ENCODE peak calls at places on chromosomes 16 and 17, in six cellular contexts. One of them, this sample, is unnamed.

GRCh38 chr17:30556374-30557332 is 79.4 kb downstream of the GOSR1 start:
- DNase-seq in AG09319: no peak
- DNase-seq in ascending aorta: no peak
- DNase-seq in pancreas: no peak
- DNase-seq in fibroblast of pulmonary artery: no peak
- DNase-seq in AG04449: no peak
- DNase-seq in this sample: no peak

GRCh38 chr16:79599837-79600635 is 501 bp downstream of the MAF start:
- DNase-seq in fibroblast of pulmonary artery: peak
- DNase-seq in AG09319: no peak
- DNase-seq in ascending aorta: no peak
- DNase-seq in AG04449: no peak
- DNase-seq in pancreas: peak
- DNase-seq in this sample: no peak

GRCh38 chr17:50890675-50891516 is 24.7 kb upstream of the TOB1 start:
- DNase-seq in AG09319: no peak
- DNase-seq in AG04449: no peak
- DNase-seq in pancreas: no peak
- DNase-seq in fibroblast of pulmonary artery: no peak
- DNase-seq in ascending aorta: no peak
- DNase-seq in this sample: no peak

GRCh38 chr16:74909665-74910064 is 75.3 kb downstream of the WDR59 start:
- DNase-seq in AG09319: no peak
- DNase-seq in ascending aorta: no peak
- DNase-seq in fibroblast of pulmonary artery: no peak
- DNase-seq in pancreas: no peak
- DNase-seq in AG04449: no peak
- DNase-seq in this sample: no peak

GRCh38 chr17:35749560-35750412 is 3.3 kb downstream of the GAS2L2 start:
- DNase-seq in AG04449: no peak
- DNase-seq in pancreas: no peak
- DNase-seq in ascending aorta: no peak
- DNase-seq in fibroblast of pulmonary artery: peak
- DNase-seq in AG09319: no peak
- DNase-seq in this sample: no peak

GRCh38 chr16:85573696-85574641 is 39.2 kb upstream of the GSE1 start:
- DNase-seq in pancreas: no peak
- DNase-seq in ascending aorta: no peak
- DNase-seq in AG04449: no peak
- DNase-seq in AG09319: no peak
- DNase-seq in fibroblast of pulmonary artery: peak
- DNase-seq in this sample: no peak

GRCh38 chr17:19306160-19307111 is 56.1 kb downstream of the B9D1 start:
- DNase-seq in ascending aorta: no peak
- DNase-seq in fibroblast of pulmonary artery: no peak
- DNase-seq in pancreas: no peak
- DNase-seq in AG04449: no peak
- DNase-seq in AG09319: no peak
- DNase-seq in this sample: no peak

GRCh38 chr17:17849863-17850373 is 13.1 kb upstream of the SREBF1 start:
- DNase-seq in AG09319: no peak
- DNase-seq in ascending aorta: no peak
- DNase-seq in AG04449: no peak
- DNase-seq in fibroblast of pulmonary artery: peak
- DNase-seq in pancreas: no peak
- DNase-seq in this sample: no peak

GRCh38 chr17:50603340-50603739 is 31.3 kb upstream of the ABCC3 start:
- DNase-seq in fibroblast of pulmonary artery: no peak
- DNase-seq in ascending aorta: no peak
- DNase-seq in AG09319: no peak
- DNase-seq in pancreas: no peak
- DNase-seq in AG04449: no peak
- DNase-seq in this sample: no peak

GRCh38 chr17:51668155-51668962 is 408.0 kb downstream of the UTP18 start:
- DNase-seq in fibroblast of pulmonary artery: no peak
- DNase-seq in pancreas: no peak
- DNase-seq in AG04449: no peak
- DNase-seq in AG09319: no peak
- DNase-seq in ascending aorta: no peak
- DNase-seq in this sample: no peak

GRCh38 chr16:57131351-57131970 is 39.1 kb downstream of the CPNE2 start:
- DNase-seq in fibroblast of pulmonary artery: no peak
- DNase-seq in pancreas: no peak
- DNase-seq in AG04449: no peak
- DNase-seq in ascending aorta: no peak
- DNase-seq in AG09319: no peak
- DNase-seq in this sample: no peak

GRCh38 chr17:19712436-19713004 is 3.9 kb downstream of the SLC47A2 start:
- DNase-seq in AG09319: no peak
- DNase-seq in ascending aorta: no peak
- DNase-seq in fibroblast of pulmonary artery: no peak
- DNase-seq in pancreas: no peak
- DNase-seq in AG04449: no peak
- DNase-seq in this sample: no peak

GRCh38 chr16:52435573-52435972 is 111.4 kb downstream of the TOX3 start:
- DNase-seq in AG09319: no peak
- DNase-seq in AG04449: no peak
- DNase-seq in ascending aorta: no peak
- DNase-seq in pancreas: no peak
- DNase-seq in fibroblast of pulmonary artery: no peak
- DNase-seq in this sample: no peak

GRCh38 chr16:10552998-10553491 is 27.4 kb downstream of the EMP2 start:
- DNase-seq in fibroblast of pulmonary artery: no peak
- DNase-seq in AG04449: no peak
- DNase-seq in pancreas: no peak
- DNase-seq in ascending aorta: peak
- DNase-seq in AG09319: no peak
- DNase-seq in this sample: no peak

GRCh38 chr17:58577696-58578095 is 63.3 kb upstream of the MTMR4 start:
- DNase-seq in ascending aorta: no peak
- DNase-seq in pancreas: peak
- DNase-seq in fibroblast of pulmonary artery: peak
- DNase-seq in AG04449: no peak
- DNase-seq in AG09319: peak
- DNase-seq in this sample: peak

GRCh38 chr17:35341465-35341992 is 31.9 kb downstream of the SLFN11 start:
- DNase-seq in ascending aorta: no peak
- DNase-seq in AG09319: no peak
- DNase-seq in AG04449: no peak
- DNase-seq in pancreas: no peak
- DNase-seq in fibroblast of pulmonary artery: no peak
- DNase-seq in this sample: no peak

GRCh38 chr17:44293509-44294226 is 14.7 kb upstream of the RUNDC3A start:
- DNase-seq in ascending aorta: no peak
- DNase-seq in fibroblast of pulmonary artery: no peak
- DNase-seq in AG09319: no peak
- DNase-seq in AG04449: no peak
- DNase-seq in pancreas: no peak
- DNase-seq in this sample: no peak
- TF ChIP-seq CTCF in ascending aorta: no peak
- TF ChIP-seq CTCF in fibroblast of pulmonary artery: no peak
- TF ChIP-seq CTCF in AG09319: no peak
- TF ChIP-seq CTCF in AG04449: no peak
- TF ChIP-seq CTCF in pancreas: no peak
- TF ChIP-seq CTCF in this sample: no peak

GRCh38 chr17:78558181-78558850 is 18.9 kb downstream of the DNAH17 start:
- DNase-seq in AG04449: no peak
- DNase-seq in fibroblast of pulmonary artery: peak
- DNase-seq in AG09319: no peak
- DNase-seq in pancreas: no peak
- DNase-seq in ascending aorta: no peak
- DNase-seq in this sample: no peak

GRCh38 chr17:78557598-78558039 is 19.6 kb downstream of the DNAH17 start:
- DNase-seq in AG04449: peak
- DNase-seq in fibroblast of pulmonary artery: peak
- DNase-seq in AG09319: no peak
- DNase-seq in ascending aorta: no peak
- DNase-seq in pancreas: no peak
- DNase-seq in this sample: no peak

GRCh38 chr17:78555741-78556401 is 21.3 kb downstream of the DNAH17 start:
- DNase-seq in fibroblast of pulmonary artery: no peak
- DNase-seq in AG09319: no peak
- DNase-seq in AG04449: no peak
- DNase-seq in ascending aorta: no peak
- DNase-seq in pancreas: no peak
- DNase-seq in this sample: no peak

GRCh38 chr17:78559024-78559423 is 18.2 kb downstream of the DNAH17 start:
- DNase-seq in pancreas: no peak
- DNase-seq in ascending aorta: no peak
- DNase-seq in fibroblast of pulmonary artery: no peak
- DNase-seq in AG04449: no peak
- DNase-seq in AG09319: no peak
- DNase-seq in this sample: no peak

DNA sequence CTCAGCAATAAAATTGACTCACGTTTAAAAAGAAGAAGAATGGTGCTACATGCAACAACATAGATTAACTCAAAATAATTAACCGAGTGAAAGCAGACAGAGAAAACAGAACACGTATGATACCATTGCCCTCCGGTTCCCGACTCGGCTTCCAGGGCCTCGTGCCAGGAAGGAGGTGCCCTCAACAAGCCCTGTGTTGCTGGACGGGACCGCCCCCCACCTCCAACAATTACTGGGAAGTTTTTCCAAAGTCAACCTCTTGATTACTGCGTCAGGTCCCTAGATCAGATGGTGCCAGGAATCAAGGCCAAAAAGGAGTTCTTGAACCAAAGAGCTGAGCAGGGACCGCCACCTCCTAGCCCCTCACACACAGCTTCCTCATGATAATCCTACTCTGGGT is 20.4 kb downstream of the DNAH17 start:
- DNase-seq in ascending aorta: no peak
- DNase-seq in AG09319: no peak
- DNase-seq in pancreas: no peak
- DNase-seq in fibroblast of pulmonary artery: no peak
- DNase-seq in AG04449: no peak
- DNase-seq in this sample: no peak
- TF ChIP-seq CTCF in ascending aorta: no peak
- TF ChIP-seq CTCF in AG09319: no peak
- TF ChIP-seq CTCF in pancreas: no peak
- TF ChIP-seq CTCF in fibroblast of pulmonary artery: no peak
- TF ChIP-seq CTCF in AG04449: no peak
- TF ChIP-seq CTCF in this sample: no peak

DNA sequence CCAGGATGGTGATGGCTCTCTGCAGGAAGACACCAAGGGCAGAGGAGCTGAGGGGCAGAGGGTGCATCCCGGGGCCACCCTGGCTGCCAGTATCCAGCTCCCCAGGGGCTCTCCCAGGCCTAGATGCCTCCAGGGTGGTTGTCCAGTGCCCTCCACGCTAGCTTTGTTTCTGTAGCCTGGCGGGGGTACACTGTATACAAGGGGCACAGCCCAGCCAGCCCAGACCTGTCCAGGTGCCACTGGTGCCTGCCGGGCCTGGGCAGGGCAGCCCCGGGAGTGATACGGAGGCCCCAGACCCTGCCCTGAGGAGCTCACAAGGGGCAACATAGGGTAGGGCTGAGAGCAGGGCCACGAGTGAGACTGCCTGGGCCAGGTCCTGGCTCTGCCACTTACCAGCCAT is 14.6 kb upstream of the TRPV3 start:
- DNase-seq in ascending aorta: no peak
- DNase-seq in AG04449: no peak
- DNase-seq in AG09319: no peak
- DNase-seq in fibroblast of pulmonary artery: no peak
- DNase-seq in pancreas: no peak
- DNase-seq in this sample: no peak
- TF ChIP-seq CTCF in ascending aorta: no peak
- TF ChIP-seq CTCF in AG04449: no peak
- TF ChIP-seq CTCF in AG09319: no peak
- TF ChIP-seq CTCF in fibroblast of pulmonary artery: no peak
- TF ChIP-seq CTCF in pancreas: no peak
- TF ChIP-seq CTCF in this sample: no peak

GRCh38 chr16:2963074-2963610 is 933 bp upstream of the KREMEN2 start:
- DNase-seq in pancreas: peak
- DNase-seq in AG04449: no peak
- DNase-seq in fibroblast of pulmonary artery: no peak
- DNase-seq in ascending aorta: no peak
- DNase-seq in AG09319: no peak
- DNase-seq in this sample: no peak

GRCh38 chr16:2963611-2964415 is at the start of gene KREMEN2:
- DNase-seq in AG04449: no peak
- DNase-seq in pancreas: peak
- DNase-seq in AG09319: no peak
- DNase-seq in ascending aorta: no peak
- DNase-seq in fibroblast of pulmonary artery: no peak
- DNase-seq in this sample: no peak

GRCh38 chr16:2962334-2963073 is 1.6 kb upstream of the KREMEN2 start:
- DNase-seq in pancreas: peak
- DNase-seq in AG09319: no peak
- DNase-seq in ascending aorta: no peak
- DNase-seq in fibroblast of pulmonary artery: no peak
- DNase-seq in AG04449: no peak
- DNase-seq in this sample: no peak

GRCh38 chr16:2966043-2966802 is 2.1 kb downstream of the KREMEN2 start:
- DNase-seq in fibroblast of pulmonary artery: no peak
- DNase-seq in ascending aorta: no peak
- DNase-seq in pancreas: no peak
- DNase-seq in AG09319: no peak
- DNase-seq in AG04449: no peak
- DNase-seq in this sample: no peak

DNA sequence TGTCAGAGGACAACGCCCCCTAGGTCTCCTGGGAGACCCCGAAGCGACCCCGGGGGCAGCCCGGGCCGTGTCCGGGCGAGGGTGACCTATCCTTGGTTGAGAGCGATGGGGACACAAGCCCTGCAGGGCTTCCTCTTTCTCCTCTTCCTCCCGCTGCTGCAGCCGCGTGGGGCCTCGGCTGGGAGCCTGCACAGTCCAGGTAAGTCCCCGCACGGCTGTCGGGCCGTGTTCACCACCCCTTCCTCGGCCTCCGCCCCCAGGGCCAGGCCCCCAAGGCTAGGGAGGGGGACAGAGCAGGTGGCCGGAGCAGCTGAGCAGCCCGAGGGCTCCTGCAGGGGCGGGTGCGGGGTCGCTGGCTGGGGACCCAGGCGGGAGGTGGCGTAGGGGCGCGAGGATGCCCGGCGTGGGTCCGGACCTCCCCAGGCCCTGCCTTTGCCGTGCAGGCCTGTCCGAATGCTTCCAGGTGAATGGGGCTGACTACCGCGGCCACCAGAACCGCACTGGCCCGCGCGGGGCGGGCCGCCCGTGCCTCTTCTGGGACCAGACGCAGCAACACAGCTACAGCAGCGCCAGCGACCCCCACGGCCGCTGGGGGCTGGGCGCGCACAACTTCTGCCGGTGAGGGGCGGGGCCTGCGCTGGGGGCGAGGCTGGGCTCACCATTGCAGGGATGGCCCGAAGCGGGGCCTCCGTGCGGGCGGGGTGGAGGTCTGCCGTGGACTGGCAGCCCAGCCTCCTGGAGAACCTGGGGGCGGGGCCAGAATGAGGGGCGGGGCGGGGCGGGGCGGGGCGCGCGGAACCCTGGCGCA is 545 bp downstream of the KREMEN2 start:
- DNase-seq in pancreas: peak
- DNase-seq in AG09319: no peak
- DNase-seq in fibroblast of pulmonary artery: no peak
- DNase-seq in ascending aorta: no peak
- DNase-seq in AG04449: no peak
- DNase-seq in this sample: no peak
- TF ChIP-seq CTCF in pancreas: no peak
- TF ChIP-seq CTCF in AG09319: no peak
- TF ChIP-seq CTCF in fibroblast of pulmonary artery: no peak
- TF ChIP-seq CTCF in ascending aorta: no peak
- TF ChIP-seq CTCF in AG04449: no peak
- TF ChIP-seq CTCF in this sample: no peak

This sample was measured in HFF-Myc.